ENCODE peak calls at places on chromosomes 5 and 9, in ten cellular contexts. Z is ovary, D is upper lobe of left lung, K is adrenal gland, O is sigmoid colon, N is uterus, V is erythroblast, Y is A549, A is NB4, Q is body of pancreas. R is an unnamed sample.

GRCh38 chr9:133715866-133716563 is 22.1 kb downstream of the SARDH start:
- DNase-seq in Z (no peak), D (no peak), K (peak), O (peak), N (no peak), V (no peak), Y (no peak), A (peak), Q (no peak), R (no peak)

GRCh38 chr5:14250094-14250777 is 107.1 kb downstream of the TRIO start:
- DNase-seq in Z (peak), D (peak), K (peak), O (peak), N (peak), V (peak), Y (no peak), A (peak), Q (peak), R (peak)

GRCh38 chr9:19108038-19108437 is 5.3 kb upstream of the HAUS6 start:
- DNase-seq in Z (no peak), D (no peak), K (peak), O (no peak), N (no peak), V (no peak), Y (no peak), A (no peak), Q (no peak), R (no peak)

GRCh38 chr5:91296691-91297143 is 86.4 kb downstream of the ARRDC3 start:
- DNase-seq in Z (no peak), D (peak), K (peak), O (peak), N (no peak), V (no peak), Y (no peak), A (no peak), Q (no peak), R (no peak)

GRCh38 chr5:133245191-133246052 is 193.6 kb downstream of the HSPA4 start:
- DNase-seq in Z (no peak), D (peak), K (peak), O (no peak), N (no peak), V (peak), Y (peak), A (peak), Q (no peak), R (no peak)

GRCh38 chr5:15003511-15003920 is 131.9 kb upstream of the ANKH start:
- DNase-seq in Z (no peak), D (peak), K (peak), O (peak), N (peak), V (peak), Y (peak), A (peak), Q (peak), R (peak)

GRCh38 chr9:87567566-87567965 is 69.9 kb downstream of the DAPK1 start:
- DNase-seq in Z (no peak), D (no peak), K (no peak), O (no peak), N (no peak), V (no peak), Y (no peak), A (no peak), Q (no peak), R (no peak)

GRCh38 chr9:85639675-85640186 is 102.0 kb downstream of the AGTPBP1 start:
- DNase-seq in Z (no peak), D (no peak), K (no peak), O (no peak), N (no peak), V (no peak), Y (no peak), A (no peak), Q (no peak), R (no peak)

GRCh38 chr9:81614335-81614734 is 75.0 kb downstream of the TLE1 start:
- DNase-seq in Z (no peak), D (no peak), K (no peak), O (no peak), N (no peak), V (no peak), Y (no peak), A (no peak), Q (no peak), R (no peak)

GRCh38 chr5:157072508-157072907 is 13.6 kb upstream of the HAVCR1 start:
- DNase-seq in Z (no peak), D (no peak), K (no peak), O (no peak), N (no peak), V (no peak), Y (no peak), A (no peak), Q (no peak), R (no peak)

GRCh38 chr9:134301387-134302129 is 24.7 kb upstream of the RXRA start:
- DNase-seq in Z (peak), D (no peak), K (no peak), O (no peak), N (no peak), V (no peak), Y (no peak), A (no peak), Q (no peak), R (no peak)

GRCh38 chr5:146662229-146662628 is 146.2 kb upstream of the GPR151 start:
- DNase-seq in Z (no peak), D (no peak), K (peak), O (no peak), N (no peak), V (peak), Y (peak), A (peak), Q (peak), R (no peak)

GRCh38 chr9:35533398-35533797 is 43.5 kb downstream of the RUSC2 start:
- DNase-seq in Z (no peak), D (no peak), K (no peak), O (no peak), N (no peak), V (no peak), Y (no peak), A (no peak), Q (no peak), R (no peak)

GRCh38 chr9:4579011-4579410 is 83.1 kb upstream of the PLPP6 start:
- DNase-seq in Z (no peak), D (no peak), K (no peak), O (no peak), N (no peak), V (no peak), Y (no peak), A (no peak), Q (no peak), R (no peak)
- TF ChIP-seq POLR2A in Z (no peak), D (no peak), K (no peak), O (no peak), N (no peak), V (no peak), Y (no peak), A (no peak), Q (no peak), R (no peak)

GRCh38 chr5:141869040-141869439 is 9.2 kb downstream of the PCDH1 start:
- DNase-seq in Z (no peak), D (no peak), K (no peak), O (no peak), N (no peak), V (no peak), Y (no peak), A (no peak), Q (no peak), R (peak)

GRCh38 chr5:141871870-141872269 is 6.3 kb downstream of the PCDH1 start:
- DNase-seq in Z (no peak), D (no peak), K (no peak), O (no peak), N (no peak), V (no peak), Y (no peak), A (no peak), Q (no peak), R (no peak)

GRCh38 chr5:141870226-141870625 is 8.0 kb downstream of the PCDH1 start:
- DNase-seq in Z (peak), D (no peak), K (no peak), O (peak), N (no peak), V (no peak), Y (no peak), A (no peak), Q (no peak), R (no peak)

GRCh38 chr5:141869514-141869913 is 8.7 kb downstream of the PCDH1 start:
- DNase-seq in Z (no peak), D (no peak), K (no peak), O (no peak), N (no peak), V (no peak), Y (no peak), A (no peak), Q (no peak), R (no peak)

DNA sequence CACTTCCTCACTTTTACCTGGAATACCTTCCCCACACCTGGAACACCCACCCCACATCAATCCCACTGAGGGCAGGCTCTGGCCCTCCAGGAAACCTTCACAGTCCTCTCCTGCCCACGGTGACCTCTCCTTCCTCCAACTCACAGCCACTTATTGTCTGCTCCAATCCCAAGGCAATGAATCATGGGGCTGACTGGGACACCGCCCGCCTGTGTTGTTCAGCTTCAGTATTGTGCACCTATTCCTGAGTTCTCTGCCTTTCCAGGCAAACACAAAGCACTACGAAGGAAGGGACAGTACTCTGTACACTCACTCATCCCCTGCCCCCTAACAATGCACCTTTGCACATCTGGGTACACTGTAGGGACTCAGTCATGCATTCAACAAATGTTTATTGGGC is 7.3 kb downstream of the PCDH1 start:
- DNase-seq in Z (peak), D (no peak), K (no peak), O (peak), N (peak), V (no peak), Y (no peak), A (no peak), Q (no peak), R (no peak)
- TF ChIP-seq POLR2A in Z (no peak), D (no peak), K (no peak), O (no peak), N (no peak), V (no peak), Y (no peak), A (no peak), Q (no peak), R (no peak)

GRCh38 chr5:181234455-181235306 is 9.0 kb downstream of the RACK1 start:
- DNase-seq in Z (no peak), D (no peak), K (no peak), O (no peak), N (no peak), V (no peak), Y (no peak), A (peak), Q (no peak), R (no peak)
- TF ChIP-seq POLR2A in Z (no peak), D (no peak), K (no peak), O (no peak), N (no peak), V (peak), Y (peak), A (peak), Q (peak), R (no peak)

GRCh38 chr9:137305060-137305787 is 3.2 kb upstream of the NRARP start:
- DNase-seq in Z (peak), D (peak), K (peak), O (no peak), N (peak), V (peak), Y (no peak), A (no peak), Q (peak), R (no peak)
- TF ChIP-seq POLR2A in Z (no peak), D (no peak), K (no peak), O (no peak), N (no peak), V (no peak), Y (no peak), A (no peak), Q (peak), R (no peak)

GRCh38 chr5:53560506-53561191 is at the start of gene NDUFS4:
- DNase-seq in Z (peak), D (peak), K (peak), O (peak), N (peak), V (peak), Y (peak), A (peak), Q (peak), R (peak)
- TF ChIP-seq POLR2A in Z (peak), D (peak), K (peak), O (peak), N (no peak), V (peak), Y (peak), A (peak), Q (peak), R (peak)

GRCh38 chr5:158877706-158878105 is 222.0 kb downstream of the EBF1 start:
- DNase-seq in Z (no peak), D (no peak), K (no peak), O (no peak), N (no peak), V (no peak), Y (no peak), A (no peak), Q (no peak), R (no peak)

GRCh38 chr5:158878227-158878626 is 221.5 kb downstream of the EBF1 start:
- DNase-seq in Z (no peak), D (no peak), K (no peak), O (no peak), N (no peak), V (no peak), Y (no peak), A (no peak), Q (no peak), R (no peak)

GRCh38 chr5:158876263-158876942 is 223.3 kb downstream of the EBF1 start:
- DNase-seq in Z (no peak), D (no peak), K (no peak), O (no peak), N (no peak), V (no peak), Y (no peak), A (no peak), Q (no peak), R (no peak)

GRCh38 chr5:158875272-158875679 is 224.4 kb downstream of the EBF1 start:
- DNase-seq in Z (no peak), D (no peak), K (no peak), O (no peak), N (no peak), V (no peak), Y (no peak), A (no peak), Q (no peak), R (no peak)

DNA sequence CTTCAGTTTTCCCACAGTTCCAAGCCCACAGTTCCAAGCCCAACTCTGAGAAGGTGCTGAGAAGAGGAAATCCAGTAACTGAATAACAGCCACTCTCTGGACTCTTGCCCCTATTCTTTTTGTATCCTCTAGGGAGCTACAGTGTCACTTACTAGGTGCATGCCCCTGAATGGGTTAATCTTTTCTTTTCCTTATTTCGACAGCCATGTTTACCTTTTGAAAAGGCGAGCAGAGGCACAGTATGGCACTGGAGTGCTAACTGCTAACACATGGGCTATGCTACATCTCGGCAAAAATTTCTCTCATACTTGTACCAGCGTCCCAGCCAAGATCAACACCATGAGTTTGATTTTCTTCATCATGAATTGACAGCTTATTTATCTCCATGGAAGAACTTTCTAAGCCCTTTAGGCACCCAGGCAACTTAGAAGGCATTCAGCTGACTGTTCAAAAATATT is 222.6 kb downstream of the EBF1 start:
- DNase-seq in Z (no peak), D (no peak), K (no peak), O (no peak), N (no peak), V (no peak), Y (no peak), A (no peak), Q (no peak), R (no peak)
- TF ChIP-seq POLR2A in Z (no peak), D (no peak), K (no peak), O (no peak), N (no peak), V (no peak), Y (no peak), A (no peak), Q (no peak), R (no peak)

GRCh38 chr5:142324871-142325676 is at the start of gene SPRY4:
- DNase-seq in Z (peak), D (peak), K (peak), O (peak), N (peak), V (peak), Y (peak), A (peak), Q (peak), R (peak)
- TF ChIP-seq POLR2A in Z (peak), D (peak), K (peak), O (peak), N (peak), V (peak), Y (peak), A (peak), Q (peak), R (peak)

GRCh38 chr5:41869150-41869738 is 981 bp downstream of the OXCT1 start:
- DNase-seq in Z (peak), D (no peak), K (peak), O (peak), N (peak), V (peak), Y (no peak), A (peak), Q (no peak), R (peak)

GRCh38 chr5:41871866-41872265 is 1.6 kb upstream of the OXCT1 start:
- DNase-seq in Z (no peak), D (no peak), K (peak), O (no peak), N (peak), V (no peak), Y (no peak), A (no peak), Q (peak), R (no peak)

GRCh38 chr5:41874512-41875060 is 4.4 kb upstream of the OXCT1 start:
- DNase-seq in Z (no peak), D (no peak), K (no peak), O (no peak), N (no peak), V (no peak), Y (no peak), A (no peak), Q (no peak), R (no peak)

GRCh38 chr5:41870621-41871048 is 410 bp upstream of the OXCT1 start:
- DNase-seq in Z (no peak), D (no peak), K (no peak), O (no peak), N (no peak), V (no peak), Y (no peak), A (no peak), Q (no peak), R (no peak)

GRCh38 chr5:41869739-41870620 is at the start of gene OXCT1:
- DNase-seq in Z (peak), D (peak), K (peak), O (peak), N (peak), V (peak), Y (peak), A (peak), Q (peak), R (peak)
- TF ChIP-seq POLR2A in Z (peak), D (peak), K (peak), O (peak), N (peak), V (peak), Y (no peak), A (no peak), Q (peak), R (peak)